ENCODE peak calls at places on chromosomes 6 and 20, in seven cellular contexts. K is astrocyte of the cerebellum, S is Panc1, J is WTC11, D is NCI-H446, R is Right ventricle myocardium inferior, T is D341Med. M is an unnamed sample.

GRCh38 chr6:63434936-63435335 is 115.2 kb upstream of the LGSN start:
- DNase-seq in K (no peak), S (no peak), T (no peak), R (no peak), J (no peak), D (no peak), M (no peak)

GRCh38 chr20:51354769-51355319 is 187.7 kb downstream of the NFATC2 start:
- DNase-seq in D (peak; percentile 36), T (no peak), J (no peak), K (no peak), R (no peak), S (peak; percentile 45), M (no peak)

GRCh38 chr20:45154183-45154582 is 20.5 kb upstream of the PI3 start:
- DNase-seq in S (no peak), R (no peak), T (no peak), J (no peak), D (peak; percentile 46), K (no peak), M (no peak)

GRCh38 chr6:136831873-136832562 is 9.6 kb downstream of the PEX7 start:
- DNase-seq in T (no peak), R (no peak), J (no peak), K (no peak), D (no peak), S (no peak), M (no peak)

GRCh38 chr6:85986681-85987080 is 344.0 kb upstream of the SYNCRIP start:
- DNase-seq in T (no peak), J (no peak), D (no peak), S (no peak), R (no peak), K (no peak), M (no peak)

GRCh38 chr20:21522479-21523397 is 8.9 kb upstream of the NKX2-2 start:
- DNase-seq in J (peak; percentile 42), S (no peak), T (peak; percentile 76), R (no peak), D (no peak), K (no peak), M (peak; percentile 50)

GRCh38 chr20:13220194-13220856 is 749 bp upstream of the ISM1 start:
- DNase-seq in K (no peak), T (peak; percentile 74), D (no peak), J (peak; percentile 78), S (no peak), R (peak; percentile 69), M (no peak)

GRCh38 chr6:19369770-19370169 is 467.4 kb upstream of the ID4 start:
- DNase-seq in K (no peak), J (no peak), R (no peak), D (no peak), S (no peak), T (no peak), M (no peak)

GRCh38 chr6:73521351-73522254 is 771 bp upstream of the EEF1A1 start:
- DNase-seq in S (no peak), K (peak; percentile 69), R (peak; percentile 85), T (peak; percentile 88), D (peak; percentile 83), J (peak; percentile 78), M (peak; percentile 89)

GRCh38 chr20:31811796-31812728 is 7.1 kb upstream of the MYLK2 start:
- DNase-seq in T (no peak), R (no peak), K (peak; percentile 93), J (no peak), S (no peak), D (peak; percentile 41), M (no peak)

GRCh38 chr20:15831201-15831600 is 742.0 kb downstream of the KIF16B start:
- DNase-seq in S (no peak), J (no peak), R (no peak), K (no peak), T (no peak), D (no peak), M (no peak)

GRCh38 chr6:71419954-71420692 is 131.5 kb downstream of the OGFRL1 start:
- DNase-seq in T (peak; percentile 62), R (peak; percentile 78), K (no peak), S (no peak), J (no peak), D (peak; percentile 25), M (no peak)

GRCh38 chr6:30394139-30394538 is 49.2 kb downstream of the RPP21 start:
- DNase-seq in D (no peak), R (no peak), J (no peak), T (no peak), S (no peak), K (no peak), M (no peak)

GRCh38 chr20:16538779-16539178 is 34.5 kb downstream of the KIF16B start:
- DNase-seq in D (no peak), J (no peak), K (no peak), S (no peak), R (no peak), T (no peak), M (no peak)

GRCh38 chr6:1136415-1136774 is 175.5 kb upstream of the FOXQ1 start:
- DNase-seq in S (no peak), J (no peak), T (peak; percentile 72), K (peak; percentile 74), D (peak; percentile 71), R (no peak), M (peak; percentile 22)

GRCh38 chr20:61937963-61938838 is 127.5 kb downstream of the TAF4 start:
- DNase-seq in J (no peak), D (no peak), S (no peak), K (no peak), R (peak; percentile 43), T (no peak), M (no peak)

GRCh38 chr20:53888510-53888909 is 181.9 kb downstream of the BCAS1 start:
- DNase-seq in R (no peak), J (no peak), S (no peak), D (no peak), K (no peak), T (no peak), M (no peak)

GRCh38 chr6:142756215-142756630 is 188.8 kb downstream of the HIVEP2 start:
- DNase-seq in D (no peak), S (no peak), K (no peak), T (no peak), J (no peak), R (no peak), M (no peak)

GRCh38 chr6:109934293-109934692 is 43.8 kb upstream of the GPR6 start:
- DNase-seq in R (no peak), J (no peak), S (no peak), K (no peak), D (no peak), T (no peak), M (no peak)

GRCh38 chr6:137933696-137934095 is 66.6 kb downstream of the TNFAIP3 start:
- DNase-seq in J (no peak), K (peak; percentile 87), T (no peak), R (no peak), D (peak; percentile 31), S (no peak), M (no peak)

GRCh38 chr20:50587291-50587961 is 77.2 kb downstream of the PTPN1 start:
- DNase-seq in S (no peak), D (no peak), R (no peak), J (no peak), K (no peak), T (no peak), M (no peak)

GRCh38 chr6:157760137-157760536 is 62.9 kb upstream of the SNX9 start:
- DNase-seq in D (no peak), J (no peak), R (no peak), S (no peak), K (no peak), T (no peak), M (no peak)

GRCh38 chr6:129516005-129516404 is 194.0 kb downstream of the ARHGAP18 start:
- DNase-seq in D (no peak), K (no peak), S (no peak), T (no peak), R (no peak), J (no peak), M (no peak)